ENCODE peak calls at places on chromosomes 3 and 15, in six cellular contexts. One of them, this sample, is unnamed.
A peak's percentile ranks its signal among the peaks of the same experiment; 100 is the strongest.

GRCh38 chr15:58249646-58250312 is 111.6 kb downstream of the AQP9 start:
- DNase-seq in fibroblast of lung: no peak
- DNase-seq in AG09309: no peak
- DNase-seq in fibroblast of the aortic adventitia: no peak
- DNase-seq in HFF-Myc: no peak
- DNase-seq in mucosa of descending colon: no peak
- DNase-seq in this sample: no peak

GRCh38 chr3:50268703-50269451 is at the start of gene SEMA3B:
- DNase-seq in fibroblast of lung: peak; percentile 29
- DNase-seq in fibroblast of the aortic adventitia: peak; percentile 58
- DNase-seq in AG09309: no peak
- DNase-seq in HFF-Myc: no peak
- DNase-seq in mucosa of descending colon: peak; percentile 92
- DNase-seq in this sample: no peak

GRCh38 chr3:40615110-40615915 is 90.6 kb downstream of the ZNF621 start:
- DNase-seq in fibroblast of the aortic adventitia: no peak
- DNase-seq in AG09309: no peak
- DNase-seq in fibroblast of lung: no peak
- DNase-seq in HFF-Myc: no peak
- DNase-seq in mucosa of descending colon: no peak
- DNase-seq in this sample: no peak

GRCh38 chr15:90295270-90295648 is 29.8 kb downstream of the NGRN start:
- DNase-seq in AG09309: no peak
- DNase-seq in HFF-Myc: no peak
- DNase-seq in fibroblast of lung: no peak
- DNase-seq in mucosa of descending colon: no peak
- DNase-seq in fibroblast of the aortic adventitia: no peak
- DNase-seq in this sample: no peak

GRCh38 chr3:197365621-197366020 is 67.2 kb upstream of the DLG1 start:
- DNase-seq in HFF-Myc: no peak
- DNase-seq in fibroblast of the aortic adventitia: no peak
- DNase-seq in mucosa of descending colon: no peak
- DNase-seq in fibroblast of lung: no peak
- DNase-seq in AG09309: no peak
- DNase-seq in this sample: no peak

GRCh38 chr3:50297896-50298725 is 1.1 kb downstream of the HYAL3 start:
- DNase-seq in AG09309: no peak
- DNase-seq in fibroblast of the aortic adventitia: no peak
- DNase-seq in HFF-Myc: no peak
- DNase-seq in fibroblast of lung: no peak
- DNase-seq in mucosa of descending colon: no peak
- DNase-seq in this sample: no peak

GRCh38 chr3:84265768-84266167 is 693.0 kb upstream of the CADM2 start:
- DNase-seq in AG09309: no peak
- DNase-seq in fibroblast of lung: no peak
- DNase-seq in HFF-Myc: no peak
- DNase-seq in fibroblast of the aortic adventitia: no peak
- DNase-seq in mucosa of descending colon: no peak
- DNase-seq in this sample: no peak

GRCh38 chr3:17724948-17725347 is 17.5 kb downstream of the TBC1D5 start:
- DNase-seq in AG09309: no peak
- DNase-seq in mucosa of descending colon: no peak
- DNase-seq in HFF-Myc: no peak
- DNase-seq in fibroblast of lung: no peak
- DNase-seq in fibroblast of the aortic adventitia: no peak
- DNase-seq in this sample: no peak

GRCh38 chr3:137764001-137764433 is at the start of gene SOX14:
- DNase-seq in mucosa of descending colon: peak; percentile 50
- DNase-seq in HFF-Myc: no peak
- DNase-seq in AG09309: no peak
- DNase-seq in fibroblast of lung: no peak
- DNase-seq in fibroblast of the aortic adventitia: no peak
- DNase-seq in this sample: no peak

GRCh38 chr3:67381667-67382272 is 272.6 kb downstream of the SUCLG2 start:
- DNase-seq in fibroblast of lung: peak; percentile 8
- DNase-seq in mucosa of descending colon: peak; percentile 56
- DNase-seq in HFF-Myc: no peak
- DNase-seq in AG09309: no peak
- DNase-seq in fibroblast of the aortic adventitia: peak; percentile 60
- DNase-seq in this sample: no peak

GRCh38 chr3:43773273-43774104 is 82.8 kb downstream of the ABHD5 start:
- DNase-seq in HFF-Myc: no peak
- DNase-seq in fibroblast of the aortic adventitia: peak; percentile 50
- DNase-seq in mucosa of descending colon: no peak
- DNase-seq in fibroblast of lung: peak; percentile 39
- DNase-seq in AG09309: no peak
- DNase-seq in this sample: no peak

GRCh38 chr15:100174532-100174931 is 167.2 kb downstream of the ADAMTS17 start:
- DNase-seq in HFF-Myc: no peak
- DNase-seq in fibroblast of lung: no peak
- DNase-seq in mucosa of descending colon: no peak
- DNase-seq in fibroblast of the aortic adventitia: no peak
- DNase-seq in AG09309: no peak
- DNase-seq in this sample: no peak

GRCh38 chr3:115760722-115761121 is 137.4 kb downstream of the GAP43 start:
- DNase-seq in HFF-Myc: no peak
- DNase-seq in mucosa of descending colon: no peak
- DNase-seq in AG09309: no peak
- DNase-seq in fibroblast of lung: no peak
- DNase-seq in fibroblast of the aortic adventitia: no peak
- DNase-seq in this sample: no peak

GRCh38 chr3:160403028-160403545 is 3.6 kb downstream of the SMC4 start:
- DNase-seq in mucosa of descending colon: no peak
- DNase-seq in HFF-Myc: no peak
- DNase-seq in fibroblast of the aortic adventitia: peak; percentile 54
- DNase-seq in fibroblast of lung: peak; percentile 23
- DNase-seq in AG09309: no peak
- DNase-seq in this sample: no peak

GRCh38 chr15:38876211-38876610 is 311.6 kb upstream of the RASGRP1 start:
- DNase-seq in AG09309: no peak
- DNase-seq in mucosa of descending colon: no peak
- DNase-seq in fibroblast of lung: no peak
- DNase-seq in HFF-Myc: no peak
- DNase-seq in fibroblast of the aortic adventitia: no peak
- DNase-seq in this sample: no peak

GRCh38 chr3:86988986-86989385 is 2.0 kb downstream of the VGLL3 start:
- DNase-seq in fibroblast of lung: peak; percentile 30
- DNase-seq in fibroblast of the aortic adventitia: no peak
- DNase-seq in HFF-Myc: no peak
- DNase-seq in AG09309: no peak
- DNase-seq in mucosa of descending colon: no peak
- DNase-seq in this sample: no peak
- H3K4me3 ChIP-seq in fibroblast of lung: peak overlapping the region; percentile 97
- H3K4me3 ChIP-seq in fibroblast of the aortic adventitia: peak overlapping the region; percentile 94
- H3K4me3 ChIP-seq in HFF-Myc: peak overlapping the region; percentile 70
- H3K4me3 ChIP-seq in AG09309: peak overlapping the region; percentile 90
- H3K4me3 ChIP-seq in mucosa of descending colon: no peak overlapping the region
- H3K4me3 ChIP-seq in this sample: peak overlapping the region; percentile 87

GRCh38 chr3:195884691-195885035 is 23.7 kb downstream of the TNK2 start:
- DNase-seq in fibroblast of the aortic adventitia: no peak
- DNase-seq in mucosa of descending colon: no peak
- DNase-seq in AG09309: no peak
- DNase-seq in HFF-Myc: no peak
- DNase-seq in fibroblast of lung: no peak
- DNase-seq in this sample: no peak
- H3K4me3 ChIP-seq in fibroblast of the aortic adventitia: no peak overlapping the region
- H3K4me3 ChIP-seq in mucosa of descending colon: no peak overlapping the region
- H3K4me3 ChIP-seq in AG09309: no peak overlapping the region
- H3K4me3 ChIP-seq in HFF-Myc: no peak overlapping the region
- H3K4me3 ChIP-seq in fibroblast of lung: no peak overlapping the region
- H3K4me3 ChIP-seq in this sample: no peak overlapping the region

GRCh38 chr15:85706779-85707518 is 87.8 kb downstream of the KLHL25 start:
- DNase-seq in mucosa of descending colon: peak; percentile 41
- DNase-seq in AG09309: no peak
- DNase-seq in fibroblast of lung: peak; percentile 85
- DNase-seq in HFF-Myc: no peak
- DNase-seq in fibroblast of the aortic adventitia: peak; percentile 96
- DNase-seq in this sample: no peak
- H3K4me3 ChIP-seq in mucosa of descending colon: no peak overlapping the region
- H3K4me3 ChIP-seq in AG09309: no peak overlapping the region
- H3K4me3 ChIP-seq in fibroblast of lung: peak overlapping the region; percentile 43
- H3K4me3 ChIP-seq in HFF-Myc: peak overlapping the region; percentile 4
- H3K4me3 ChIP-seq in fibroblast of the aortic adventitia: peak overlapping the region; percentile 41
- H3K4me3 ChIP-seq in this sample: no peak overlapping the region

DNA sequence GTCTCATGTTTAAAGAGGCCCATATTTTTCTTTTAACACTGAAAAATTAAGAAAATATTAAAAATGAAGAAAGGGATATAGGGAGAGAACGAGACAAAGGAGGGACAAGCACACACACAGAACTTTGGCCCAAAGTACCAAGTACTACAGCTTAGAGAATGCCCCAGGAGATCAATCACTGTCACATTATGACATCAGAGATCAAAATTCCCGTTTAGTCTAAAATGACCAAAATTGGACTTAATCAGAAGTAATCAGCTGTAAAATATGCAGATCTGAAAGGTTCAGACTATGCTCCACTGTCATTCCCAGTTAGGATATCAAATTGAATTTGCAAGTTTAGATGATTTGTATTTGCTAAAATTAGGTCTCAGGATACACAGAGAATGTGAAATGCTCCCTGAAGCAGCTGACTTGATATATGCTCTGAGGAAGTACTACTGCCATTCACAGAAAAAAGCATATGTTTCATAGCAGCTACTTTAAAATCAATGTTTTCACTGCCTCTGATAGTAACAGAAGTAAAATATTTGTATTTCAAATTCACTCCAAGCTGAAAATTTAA is 123.0 kb downstream of the PEAK1 start:
- DNase-seq in AG09309: no peak
- DNase-seq in HFF-Myc: no peak
- DNase-seq in mucosa of descending colon: no peak
- DNase-seq in fibroblast of lung: no peak
- DNase-seq in fibroblast of the aortic adventitia: peak; percentile 41
- DNase-seq in this sample: no peak
- H3K4me3 ChIP-seq in AG09309: no peak overlapping the region
- H3K4me3 ChIP-seq in HFF-Myc: no peak overlapping the region
- H3K4me3 ChIP-seq in mucosa of descending colon: no peak overlapping the region
- H3K4me3 ChIP-seq in fibroblast of lung: no peak overlapping the region
- H3K4me3 ChIP-seq in fibroblast of the aortic adventitia: no peak overlapping the region
- H3K4me3 ChIP-seq in this sample: no peak overlapping the region

DNA sequence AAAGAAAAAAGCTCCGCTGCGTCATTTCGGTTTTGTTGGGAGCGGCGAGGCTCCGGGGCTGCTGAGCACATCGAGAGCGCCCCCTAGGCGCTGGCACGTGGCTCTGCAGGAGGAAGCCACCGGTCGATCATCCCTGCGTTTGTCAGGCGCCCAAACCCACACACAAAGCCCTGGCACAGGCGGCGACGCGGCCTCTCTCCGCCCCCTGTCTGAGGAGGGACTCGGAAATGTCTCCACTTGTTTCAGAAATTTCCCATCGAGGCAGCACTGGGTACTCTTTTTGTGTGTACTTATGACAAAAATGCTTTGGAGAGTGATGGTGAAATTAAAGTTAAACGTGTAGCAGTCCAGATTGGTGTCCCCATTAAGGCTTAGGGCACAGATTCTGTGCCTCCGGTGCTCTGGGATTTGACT is 407.3 kb upstream of the ONECUT1 start:
- DNase-seq in fibroblast of lung: peak; percentile 32
- DNase-seq in mucosa of descending colon: peak; percentile 68
- DNase-seq in HFF-Myc: no peak
- DNase-seq in fibroblast of the aortic adventitia: peak; percentile 44
- DNase-seq in AG09309: peak; percentile 1
- DNase-seq in this sample: peak; percentile 2
- H3K4me3 ChIP-seq in fibroblast of lung: no peak overlapping the region
- H3K4me3 ChIP-seq in mucosa of descending colon: no peak overlapping the region
- H3K4me3 ChIP-seq in HFF-Myc: no peak overlapping the region
- H3K4me3 ChIP-seq in fibroblast of the aortic adventitia: no peak overlapping the region
- H3K4me3 ChIP-seq in AG09309: no peak overlapping the region
- H3K4me3 ChIP-seq in this sample: no peak overlapping the region

GRCh38 chr3:186258968-186259367 is 103.1 kb downstream of the DGKG start:
- DNase-seq in fibroblast of lung: no peak
- DNase-seq in mucosa of descending colon: no peak
- DNase-seq in fibroblast of the aortic adventitia: no peak
- DNase-seq in AG09309: no peak
- DNase-seq in HFF-Myc: no peak
- DNase-seq in this sample: no peak
- H3K4me3 ChIP-seq in fibroblast of lung: no peak overlapping the region
- H3K4me3 ChIP-seq in mucosa of descending colon: no peak overlapping the region
- H3K4me3 ChIP-seq in fibroblast of the aortic adventitia: no peak overlapping the region
- H3K4me3 ChIP-seq in AG09309: no peak overlapping the region
- H3K4me3 ChIP-seq in HFF-Myc: no peak overlapping the region
- H3K4me3 ChIP-seq in this sample: no peak overlapping the region

GRCh38 chr3:130517541-130517940 is 564 bp downstream of the COL6A6 start:
- DNase-seq in fibroblast of lung: peak; percentile 11
- DNase-seq in HFF-Myc: no peak
- DNase-seq in mucosa of descending colon: no peak
- DNase-seq in AG09309: no peak
- DNase-seq in fibroblast of the aortic adventitia: peak; percentile 57
- DNase-seq in this sample: no peak
- H3K4me3 ChIP-seq in fibroblast of lung: no peak overlapping the region
- H3K4me3 ChIP-seq in HFF-Myc: no peak overlapping the region
- H3K4me3 ChIP-seq in mucosa of descending colon: no peak overlapping the region
- H3K4me3 ChIP-seq in AG09309: no peak overlapping the region
- H3K4me3 ChIP-seq in fibroblast of the aortic adventitia: peak overlapping the region; percentile 58
- H3K4me3 ChIP-seq in this sample: peak overlapping the region; percentile 55

GRCh38 chr3:185760550-185760949 is 64.3 kb downstream of the IGF2BP2 start:
- DNase-seq in AG09309: no peak
- DNase-seq in fibroblast of lung: no peak
- DNase-seq in HFF-Myc: no peak
- DNase-seq in mucosa of descending colon: no peak
- DNase-seq in fibroblast of the aortic adventitia: no peak
- DNase-seq in this sample: no peak
- H3K4me3 ChIP-seq in AG09309: no peak overlapping the region
- H3K4me3 ChIP-seq in fibroblast of lung: no peak overlapping the region
- H3K4me3 ChIP-seq in HFF-Myc: no peak overlapping the region
- H3K4me3 ChIP-seq in mucosa of descending colon: no peak overlapping the region
- H3K4me3 ChIP-seq in fibroblast of the aortic adventitia: peak overlapping the region; percentile 39
- H3K4me3 ChIP-seq in this sample: no peak overlapping the region

GRCh38 chr3:99678926-99679325 is 40.5 kb downstream of the COL8A1 start:
- DNase-seq in mucosa of descending colon: no peak
- DNase-seq in fibroblast of the aortic adventitia: no peak
- DNase-seq in HFF-Myc: no peak
- DNase-seq in fibroblast of lung: no peak
- DNase-seq in AG09309: no peak
- DNase-seq in this sample: no peak
- H3K4me3 ChIP-seq in mucosa of descending colon: no peak overlapping the region
- H3K4me3 ChIP-seq in fibroblast of the aortic adventitia: no peak overlapping the region
- H3K4me3 ChIP-seq in HFF-Myc: no peak overlapping the region
- H3K4me3 ChIP-seq in fibroblast of lung: no peak overlapping the region
- H3K4me3 ChIP-seq in AG09309: no peak overlapping the region
- H3K4me3 ChIP-seq in this sample: no peak overlapping the region

GRCh38 chr3:73451276-73451973 is 173.3 kb downstream of the PDZRN3 start:
- DNase-seq in fibroblast of the aortic adventitia: no peak
- DNase-seq in HFF-Myc: no peak
- DNase-seq in mucosa of descending colon: no peak
- DNase-seq in fibroblast of lung: no peak
- DNase-seq in AG09309: no peak
- DNase-seq in this sample: no peak
- H3K4me3 ChIP-seq in fibroblast of the aortic adventitia: no peak overlapping the region
- H3K4me3 ChIP-seq in HFF-Myc: no peak overlapping the region
- H3K4me3 ChIP-seq in mucosa of descending colon: no peak overlapping the region
- H3K4me3 ChIP-seq in fibroblast of lung: no peak overlapping the region
- H3K4me3 ChIP-seq in AG09309: no peak overlapping the region
- H3K4me3 ChIP-seq in this sample: no peak overlapping the region

This sample was measured in SK-N-MC.